ENCODE peak calls at places on chromosomes 11 and 22, in eight cellular contexts. One of them, this sample, is unnamed.

GRCh38 chr22:23984430-23984829 is 4.5 kb downstream of the GSTT2 start:
- DNase-seq in mammary epithelial cell: peak
- DNase-seq in aorta: peak
- DNase-seq in psoas muscle: no peak
- DNase-seq in lower leg skin: no peak
- DNase-seq in tibial nerve: no peak
- DNase-seq in Peyer's patch: no peak
- DNase-seq in astrocyte of the spinal cord: peak
- DNase-seq in this sample: peak

GRCh38 chr11:10208045-10208674 is 85.9 kb downstream of the SBF2 start:
- DNase-seq in mammary epithelial cell: peak
- DNase-seq in lower leg skin: no peak
- DNase-seq in tibial nerve: no peak
- DNase-seq in astrocyte of the spinal cord: peak
- DNase-seq in psoas muscle: no peak
- DNase-seq in aorta: no peak
- DNase-seq in Peyer's patch: no peak
- DNase-seq in this sample: peak

GRCh38 chr22:26756675-26757293 is 99.4 kb downstream of the MIAT start:
- DNase-seq in astrocyte of the spinal cord: peak
- DNase-seq in tibial nerve: peak
- DNase-seq in lower leg skin: no peak
- DNase-seq in psoas muscle: peak
- DNase-seq in aorta: peak
- DNase-seq in mammary epithelial cell: peak
- DNase-seq in Peyer's patch: peak
- DNase-seq in this sample: peak

GRCh38 chr11:122167100-122167499 is 51.1 kb upstream of the BLID start:
- DNase-seq in mammary epithelial cell: peak
- DNase-seq in psoas muscle: no peak
- DNase-seq in astrocyte of the spinal cord: peak
- DNase-seq in Peyer's patch: no peak
- DNase-seq in lower leg skin: no peak
- DNase-seq in tibial nerve: no peak
- DNase-seq in aorta: no peak
- DNase-seq in this sample: peak

GRCh38 chr11:97973352-97973857 is 1047.3 kb upstream of the CNTN5 start:
- DNase-seq in mammary epithelial cell: no peak
- DNase-seq in tibial nerve: no peak
- DNase-seq in astrocyte of the spinal cord: no peak
- DNase-seq in psoas muscle: no peak
- DNase-seq in Peyer's patch: no peak
- DNase-seq in lower leg skin: no peak
- DNase-seq in aorta: no peak
- DNase-seq in this sample: no peak

GRCh38 chr11:34308049-34308692 is 49.6 kb downstream of the ABTB2 start:
- DNase-seq in aorta: no peak
- DNase-seq in lower leg skin: no peak
- DNase-seq in psoas muscle: no peak
- DNase-seq in mammary epithelial cell: peak
- DNase-seq in tibial nerve: no peak
- DNase-seq in Peyer's patch: no peak
- DNase-seq in astrocyte of the spinal cord: no peak
- DNase-seq in this sample: peak

GRCh38 chr22:49326558-49326957 is 501.1 kb downstream of the BRD1 start:
- DNase-seq in Peyer's patch: no peak
- DNase-seq in lower leg skin: no peak
- DNase-seq in astrocyte of the spinal cord: no peak
- DNase-seq in psoas muscle: no peak
- DNase-seq in aorta: no peak
- DNase-seq in mammary epithelial cell: no peak
- DNase-seq in tibial nerve: no peak
- DNase-seq in this sample: no peak

GRCh38 chr11:47004595-47005033 is 68.1 kb downstream of the CSTPP1 start:
- DNase-seq in mammary epithelial cell: peak
- DNase-seq in astrocyte of the spinal cord: peak
- DNase-seq in tibial nerve: peak
- DNase-seq in lower leg skin: peak
- DNase-seq in psoas muscle: peak
- DNase-seq in Peyer's patch: peak
- DNase-seq in aorta: peak
- DNase-seq in this sample: peak

GRCh38 chr22:46104881-46105493 is 45.3 kb upstream of the PPARA start:
- DNase-seq in Peyer's patch: no peak
- DNase-seq in tibial nerve: no peak
- DNase-seq in psoas muscle: no peak
- DNase-seq in lower leg skin: no peak
- DNase-seq in mammary epithelial cell: no peak
- DNase-seq in astrocyte of the spinal cord: no peak
- DNase-seq in aorta: no peak
- DNase-seq in this sample: no peak

GRCh38 chr22:30609260-30610185 is 2.5 kb downstream of the TCN2 start:
- DNase-seq in tibial nerve: peak
- DNase-seq in aorta: peak
- DNase-seq in Peyer's patch: peak
- DNase-seq in lower leg skin: peak
- DNase-seq in psoas muscle: peak
- DNase-seq in astrocyte of the spinal cord: peak
- DNase-seq in mammary epithelial cell: peak
- DNase-seq in this sample: peak

GRCh38 chr11:63764712-63765631 is 3.6 kb downstream of the ZFTA start:
- DNase-seq in lower leg skin: no peak
- DNase-seq in Peyer's patch: peak
- DNase-seq in psoas muscle: peak
- DNase-seq in mammary epithelial cell: no peak
- DNase-seq in aorta: peak
- DNase-seq in tibial nerve: no peak
- DNase-seq in astrocyte of the spinal cord: no peak
- DNase-seq in this sample: peak

GRCh38 chr22:48315415-48316244 is 1512.0 kb downstream of the BRD1 start:
- DNase-seq in astrocyte of the spinal cord: no peak
- DNase-seq in lower leg skin: no peak
- DNase-seq in psoas muscle: no peak
- DNase-seq in aorta: no peak
- DNase-seq in tibial nerve: no peak
- DNase-seq in mammary epithelial cell: no peak
- DNase-seq in Peyer's patch: peak
- DNase-seq in this sample: no peak

GRCh38 chr22:19879248-19879575 is 24.5 kb upstream of the GNB1L start:
- DNase-seq in psoas muscle: no peak
- DNase-seq in Peyer's patch: no peak
- DNase-seq in tibial nerve: no peak
- DNase-seq in mammary epithelial cell: no peak
- DNase-seq in astrocyte of the spinal cord: no peak
- DNase-seq in lower leg skin: no peak
- DNase-seq in aorta: peak
- DNase-seq in this sample: no peak

GRCh38 chr11:3879967-3880542 is 24.6 kb downstream of the STIM1 start:
- DNase-seq in aorta: no peak
- DNase-seq in Peyer's patch: no peak
- DNase-seq in astrocyte of the spinal cord: no peak
- DNase-seq in lower leg skin: no peak
- DNase-seq in mammary epithelial cell: no peak
- DNase-seq in tibial nerve: no peak
- DNase-seq in psoas muscle: no peak
- DNase-seq in this sample: no peak

GRCh38 chr22:32106930-32107329 is 52.2 kb downstream of the C22orf42 start:
- DNase-seq in lower leg skin: no peak
- DNase-seq in psoas muscle: no peak
- DNase-seq in aorta: no peak
- DNase-seq in mammary epithelial cell: peak
- DNase-seq in astrocyte of the spinal cord: peak
- DNase-seq in tibial nerve: no peak
- DNase-seq in Peyer's patch: no peak
- DNase-seq in this sample: no peak

GRCh38 chr11:33682446-33682845 is 18.2 kb downstream of the C11orf91 start:
- DNase-seq in mammary epithelial cell: peak
- DNase-seq in aorta: no peak
- DNase-seq in psoas muscle: no peak
- DNase-seq in Peyer's patch: no peak
- DNase-seq in astrocyte of the spinal cord: peak
- DNase-seq in lower leg skin: peak
- DNase-seq in tibial nerve: no peak
- DNase-seq in this sample: no peak

GRCh38 chr22:41910599-41911291 is 4.1 kb downstream of the SHISA8 start:
- DNase-seq in lower leg skin: no peak
- DNase-seq in astrocyte of the spinal cord: no peak
- DNase-seq in tibial nerve: no peak
- DNase-seq in psoas muscle: no peak
- DNase-seq in aorta: no peak
- DNase-seq in Peyer's patch: no peak
- DNase-seq in mammary epithelial cell: no peak
- DNase-seq in this sample: peak

GRCh38 chr11:34866375-34866774 is 49.8 kb downstream of the APIP start:
- DNase-seq in tibial nerve: no peak
- DNase-seq in lower leg skin: no peak
- DNase-seq in astrocyte of the spinal cord: no peak
- DNase-seq in psoas muscle: no peak
- DNase-seq in aorta: no peak
- DNase-seq in mammary epithelial cell: no peak
- DNase-seq in Peyer's patch: no peak
- DNase-seq in this sample: no peak

GRCh38 chr22:36409911-36410756 is 22.4 kb upstream of the MYH9 start:
- DNase-seq in astrocyte of the spinal cord: peak
- DNase-seq in Peyer's patch: peak
- DNase-seq in lower leg skin: peak
- DNase-seq in aorta: peak
- DNase-seq in mammary epithelial cell: peak
- DNase-seq in tibial nerve: no peak
- DNase-seq in psoas muscle: peak
- DNase-seq in this sample: no peak

GRCh38 chr11:124605719-124606118 is 5.5 kb upstream of the PANX3 start:
- DNase-seq in mammary epithelial cell: no peak
- DNase-seq in aorta: peak
- DNase-seq in lower leg skin: no peak
- DNase-seq in astrocyte of the spinal cord: no peak
- DNase-seq in Peyer's patch: no peak
- DNase-seq in psoas muscle: no peak
- DNase-seq in tibial nerve: no peak
- DNase-seq in this sample: no peak

GRCh38 chr22:37331034-37331428 is 48.7 kb downstream of the CYTH4 start:
- DNase-seq in psoas muscle: no peak
- DNase-seq in astrocyte of the spinal cord: peak
- DNase-seq in mammary epithelial cell: peak
- DNase-seq in Peyer's patch: no peak
- DNase-seq in tibial nerve: no peak
- DNase-seq in lower leg skin: no peak
- DNase-seq in aorta: no peak
- DNase-seq in this sample: peak

GRCh38 chr11:126340960-126341709 is 14.4 kb upstream of the ST3GAL4 start:
- DNase-seq in Peyer's patch: no peak
- DNase-seq in astrocyte of the spinal cord: no peak
- DNase-seq in psoas muscle: no peak
- DNase-seq in lower leg skin: no peak
- DNase-seq in aorta: peak
- DNase-seq in mammary epithelial cell: no peak
- DNase-seq in tibial nerve: no peak
- DNase-seq in this sample: no peak

GRCh38 chr11:44243633-44244343 is 66.2 kb downstream of the ALX4 start:
- DNase-seq in mammary epithelial cell: no peak
- DNase-seq in lower leg skin: no peak
- DNase-seq in Peyer's patch: no peak
- DNase-seq in psoas muscle: no peak
- DNase-seq in astrocyte of the spinal cord: peak
- DNase-seq in tibial nerve: no peak
- DNase-seq in aorta: no peak
- DNase-seq in this sample: peak

GRCh38 chr22:32951081-32951806 is 106.9 kb downstream of the SYN3 start:
- DNase-seq in psoas muscle: no peak
- DNase-seq in Peyer's patch: no peak
- DNase-seq in lower leg skin: no peak
- DNase-seq in tibial nerve: no peak
- DNase-seq in astrocyte of the spinal cord: no peak
- DNase-seq in mammary epithelial cell: no peak
- DNase-seq in aorta: no peak
- DNase-seq in this sample: no peak

GRCh38 chr11:36186340-36186739 is 102.9 kb downstream of the COMMD9 start:
- DNase-seq in lower leg skin: peak
- DNase-seq in psoas muscle: no peak
- DNase-seq in tibial nerve: peak
- DNase-seq in mammary epithelial cell: peak
- DNase-seq in aorta: no peak
- DNase-seq in astrocyte of the spinal cord: peak
- DNase-seq in Peyer's patch: no peak
- DNase-seq in this sample: peak
- H3K4me3 ChIP-seq in lower leg skin: no peak
- H3K4me3 ChIP-seq in psoas muscle: no peak
- H3K4me3 ChIP-seq in tibial nerve: no peak
- H3K4me3 ChIP-seq in mammary epithelial cell: no peak
- H3K4me3 ChIP-seq in aorta: no peak
- H3K4me3 ChIP-seq in astrocyte of the spinal cord: no peak
- H3K4me3 ChIP-seq in Peyer's patch: no peak
- H3K4me3 ChIP-seq in this sample: no peak

GRCh38 chr11:8971917-8972316 is 7.7 kb upstream of the TMEM9B start:
- DNase-seq in lower leg skin: no peak
- DNase-seq in Peyer's patch: no peak
- DNase-seq in aorta: no peak
- DNase-seq in astrocyte of the spinal cord: no peak
- DNase-seq in mammary epithelial cell: no peak
- DNase-seq in psoas muscle: no peak
- DNase-seq in tibial nerve: no peak
- DNase-seq in this sample: no peak
- H3K4me3 ChIP-seq in lower leg skin: no peak
- H3K4me3 ChIP-seq in Peyer's patch: no peak
- H3K4me3 ChIP-seq in aorta: no peak
- H3K4me3 ChIP-seq in astrocyte of the spinal cord: no peak
- H3K4me3 ChIP-seq in mammary epithelial cell: no peak
- H3K4me3 ChIP-seq in psoas muscle: no peak
- H3K4me3 ChIP-seq in tibial nerve: no peak
- H3K4me3 ChIP-seq in this sample: no peak

DNA sequence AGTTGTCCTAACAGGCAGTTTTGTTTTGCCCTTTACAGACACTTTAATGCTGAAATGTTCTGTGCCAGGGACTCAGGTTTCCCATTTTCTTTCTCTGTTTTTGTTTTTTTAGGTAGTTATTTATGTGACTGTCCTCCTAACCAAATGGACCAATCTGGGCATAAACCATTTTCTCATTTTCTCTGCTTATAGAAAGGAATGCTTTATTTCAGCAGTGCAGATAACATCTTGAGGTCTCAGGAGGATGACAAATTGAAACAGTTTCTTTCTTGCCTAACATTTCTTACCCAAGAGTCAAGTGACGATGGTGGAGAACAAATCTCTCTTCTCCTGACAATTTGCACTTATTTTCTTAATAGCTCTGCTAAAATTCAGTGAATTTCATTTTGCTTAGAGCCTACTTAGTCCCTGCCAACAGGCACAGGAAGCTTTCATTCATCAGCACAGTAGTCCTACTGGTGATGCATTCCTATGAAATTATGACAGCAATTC is 350.0 kb downstream of the TTC28 start:
- DNase-seq in psoas muscle: no peak
- DNase-seq in Peyer's patch: no peak
- DNase-seq in aorta: no peak
- DNase-seq in tibial nerve: no peak
- DNase-seq in lower leg skin: no peak
- DNase-seq in mammary epithelial cell: peak
- DNase-seq in astrocyte of the spinal cord: no peak
- DNase-seq in this sample: no peak
- H3K4me3 ChIP-seq in psoas muscle: no peak
- H3K4me3 ChIP-seq in Peyer's patch: no peak
- H3K4me3 ChIP-seq in aorta: no peak
- H3K4me3 ChIP-seq in tibial nerve: no peak
- H3K4me3 ChIP-seq in lower leg skin: no peak
- H3K4me3 ChIP-seq in mammary epithelial cell: no peak
- H3K4me3 ChIP-seq in astrocyte of the spinal cord: no peak
- H3K4me3 ChIP-seq in this sample: no peak

GRCh38 chr11:118715837-118716260 is 36.4 kb upstream of the TREH start:
- DNase-seq in psoas muscle: no peak
- DNase-seq in astrocyte of the spinal cord: no peak
- DNase-seq in mammary epithelial cell: no peak
- DNase-seq in tibial nerve: no peak
- DNase-seq in aorta: no peak
- DNase-seq in Peyer's patch: no peak
- DNase-seq in lower leg skin: no peak
- DNase-seq in this sample: no peak
- H3K4me3 ChIP-seq in psoas muscle: no peak
- H3K4me3 ChIP-seq in astrocyte of the spinal cord: no peak
- H3K4me3 ChIP-seq in mammary epithelial cell: no peak
- H3K4me3 ChIP-seq in tibial nerve: no peak
- H3K4me3 ChIP-seq in aorta: no peak
- H3K4me3 ChIP-seq in Peyer's patch: no peak
- H3K4me3 ChIP-seq in lower leg skin: no peak
- H3K4me3 ChIP-seq in this sample: no peak